ENCODE peak calls at places on chromosome 6, in eight cellular contexts. X is CD8-positive, alpha-beta memory T cell; G is aorta; S is astrocyte; K is IMR-90; O is BJ; Z is HFF-Myc; A is skeletal muscle cell. F is an unnamed sample.

GRCh38 chr6:154615483-154616025 is 105.1 kb upstream of the CNKSR3 start:
- DNase-seq in X (no peak), G (peak; percentile 84), S (peak; percentile 62), K (peak; percentile 60), O (no peak), Z (peak; percentile 19), A (peak; percentile 78), F (no peak)

GRCh38 chr6:2843138-2843740 is 1.6 kb upstream of the SERPINB1 start:
- DNase-seq in X (no peak), G (no peak), S (peak; percentile 38), K (no peak), O (no peak), Z (no peak), A (no peak), F (no peak)

GRCh38 chr6:81565071-81565470 is 187.4 kb downstream of the TENT5A start:
- DNase-seq in X (no peak), G (no peak), S (peak; percentile 38), K (no peak), O (no peak), Z (no peak), A (no peak), F (no peak)

GRCh38 chr6:131733376-131734016 is 22.7 kb upstream of the CTAGE9 start:
- DNase-seq in X (no peak), G (no peak), S (peak; percentile 93), K (peak; percentile 67), O (peak; percentile 60), Z (peak; percentile 47), A (peak; percentile 83), F (no peak)

GRCh38 chr6:35485402-35485877 is 11.4 kb downstream of the TEAD3 start:
- DNase-seq in X (no peak), G (peak; percentile 83), S (peak; percentile 47), K (no peak), O (no peak), Z (no peak), A (no peak), F (no peak)

GRCh38 chr6:44304282-44305199 is 8.6 kb downstream of the AARS2 start:
- DNase-seq in X (peak; percentile 24), G (peak; percentile 75), S (peak; percentile 14), K (peak; percentile 35), O (no peak), Z (no peak), A (no peak), F (peak; percentile 21)

GRCh38 chr6:9540126-9540525 is 874.7 kb downstream of the TFAP2A start:
- DNase-seq in X (no peak), G (no peak), S (peak; percentile 46), K (peak; percentile 25), O (no peak), Z (no peak), A (no peak), F (no peak)

GRCh38 chr6:159908940-159909339 is 18.2 kb downstream of the MAS1 start:
- DNase-seq in X (no peak), G (no peak), S (no peak), K (no peak), O (no peak), Z (no peak), A (no peak), F (no peak)

GRCh38 chr6:2725999-2726567 is 24.6 kb downstream of the MYLK4 start:
- DNase-seq in X (no peak), G (no peak), S (peak; percentile 72), K (peak; percentile 78), O (no peak), Z (no peak), A (peak; percentile 53), F (peak; percentile 7)

GRCh38 chr6:44133003-44133931 is 5.9 kb downstream of the TMEM63B start:
- DNase-seq in X (no peak), G (no peak), S (no peak), K (peak; percentile 39), O (no peak), Z (no peak), A (no peak), F (peak; percentile 19)

GRCh38 chr6:223763-224162 is 68.5 kb upstream of the DUSP22 start:
- DNase-seq in X (no peak), G (no peak), S (peak; percentile 23), K (peak; percentile 86), O (no peak), Z (no peak), A (peak; percentile 29), F (no peak)

GRCh38 chr6:20771427-20771826 is 237.2 kb downstream of the CDKAL1 start:
- DNase-seq in X (no peak), G (no peak), S (no peak), K (no peak), O (no peak), Z (no peak), A (no peak), F (no peak)

GRCh38 chr6:56524891-56525703 is 117.6 kb downstream of the DST start:
- DNase-seq in X (no peak), G (no peak), S (peak; percentile 93), K (peak; percentile 96), O (peak; percentile 99), Z (peak; percentile 88), A (peak; percentile 91), F (no peak)

GRCh38 chr6:107550241-107550840 is 60.4 kb downstream of the SOBP start:
- DNase-seq in X (no peak), G (no peak), S (no peak), K (no peak), O (no peak), Z (no peak), A (no peak), F (no peak)

GRCh38 chr6:62764841-62765240 is 446.4 kb upstream of the FKBP1C start:
- DNase-seq in X (no peak), G (no peak), S (no peak), K (no peak), O (no peak), Z (no peak), A (no peak), F (no peak)

GRCh38 chr6:146650799-146651481 is 52.2 kb downstream of the ADGB start:
- DNase-seq in X (no peak), G (no peak), S (no peak), K (no peak), O (peak; percentile 3), Z (peak; percentile 2), A (no peak), F (no peak)

GRCh38 chr6:7909323-7910276 is 988 bp downstream of the TXNDC5 start:
- DNase-seq in X (peak; percentile 40), G (peak; percentile 90), S (peak; percentile 26), K (peak; percentile 27), O (no peak), Z (no peak), A (no peak), F (no peak)

GRCh38 chr6:125944434-125944816 is 12.1 kb upstream of the HINT3 start:
- DNase-seq in X (no peak), G (peak; percentile 74), S (peak; percentile 69), K (peak; percentile 88), O (no peak), Z (no peak), A (no peak), F (peak; percentile 78)

GRCh38 chr6:3022765-3023662 is 23.3 kb downstream of the NQO2 start:
- DNase-seq in X (peak; percentile 23), G (no peak), S (no peak), K (no peak), O (no peak), Z (no peak), A (no peak), F (peak; percentile 68)

GRCh38 chr6:150072201-150072600 is 3.3 kb upstream of the ULBP3 start:
- DNase-seq in X (peak; percentile 42), G (peak; percentile 86), S (peak; percentile 32), K (peak; percentile 16), O (no peak), Z (no peak), A (no peak), F (no peak)

DNA sequence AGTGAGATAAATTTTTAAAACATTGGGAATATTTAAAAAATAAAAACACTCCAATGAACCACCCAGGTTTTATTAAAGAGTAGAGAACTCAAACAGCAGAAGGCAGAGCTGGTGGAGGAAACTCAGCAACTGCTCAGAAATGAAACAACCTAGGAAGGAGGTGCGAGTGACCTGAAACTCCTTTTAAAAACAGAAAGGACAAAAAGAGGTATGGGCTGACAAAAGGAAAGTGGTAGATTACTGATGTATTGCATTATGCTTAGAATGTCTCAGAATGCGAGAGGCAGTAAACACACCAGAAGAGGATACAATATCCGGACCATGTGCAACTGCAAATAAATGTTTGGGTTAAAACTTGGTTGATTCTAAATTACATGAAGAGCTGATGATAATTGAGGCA is 97.6 kb downstream of the ESR1 start:
- DNase-seq in X (no peak), G (no peak), S (no peak), K (no peak), O (no peak), Z (no peak), A (no peak), F (no peak)
- H3K4me3 ChIP-seq in X (no peak overlapping the region), G (no peak overlapping the region), S (no peak overlapping the region), K (no peak overlapping the region), O (no peak overlapping the region), Z (no peak overlapping the region), A (no peak overlapping the region), F (no peak overlapping the region)

DNA sequence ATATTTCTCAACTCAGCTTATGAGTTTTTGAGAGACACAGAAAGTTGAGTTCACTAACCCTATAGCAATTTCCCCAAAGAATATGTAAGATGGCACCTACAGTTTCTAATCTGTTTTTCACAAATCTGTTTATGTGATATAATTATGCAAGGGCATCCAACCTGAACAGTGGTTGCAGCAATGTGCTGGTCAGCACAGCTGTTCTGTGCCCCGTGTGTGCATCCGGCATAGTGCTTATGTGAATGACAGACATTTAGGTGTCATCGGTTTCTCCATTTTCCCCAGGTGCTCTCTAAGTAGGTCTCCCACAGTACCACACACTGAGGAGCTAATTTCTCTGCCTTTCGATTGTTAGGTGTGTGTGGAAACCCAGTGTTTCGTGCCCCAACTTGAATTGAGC is 7.7 kb upstream of the BACH2 start:
- DNase-seq in X (no peak), G (no peak), S (no peak), K (no peak), O (no peak), Z (no peak), A (no peak), F (no peak)
- H3K4me3 ChIP-seq in X (no peak overlapping the region), G (no peak overlapping the region), S (no peak overlapping the region), K (no peak overlapping the region), O (no peak overlapping the region), Z (no peak overlapping the region), A (no peak overlapping the region), F (no peak overlapping the region)

GRCh38 chr6:130683761-130684517 is 143.3 kb upstream of the SMLR1 start:
- DNase-seq in X (no peak), G (no peak), S (no peak), K (no peak), O (no peak), Z (no peak), A (no peak), F (no peak)
- H3K4me3 ChIP-seq in X (no peak overlapping the region), G (no peak overlapping the region), S (no peak overlapping the region), K (no peak overlapping the region), O (no peak overlapping the region), Z (no peak overlapping the region), A (no peak overlapping the region), F (no peak overlapping the region)

GRCh38 chr6:155791186-155791585 is 335.5 kb upstream of the NOX3 start:
- DNase-seq in X (no peak), G (no peak), S (no peak), K (no peak), O (no peak), Z (no peak), A (no peak), F (no peak)

GRCh38 chr6:155791891-155792290 is 336.3 kb upstream of the NOX3 start:
- DNase-seq in X (no peak), G (no peak), S (no peak), K (no peak), O (no peak), Z (no peak), A (no peak), F (no peak)

GRCh38 chr6:155801046-155801445 is 345.4 kb upstream of the NOX3 start:
- DNase-seq in X (no peak), G (no peak), S (no peak), K (no peak), O (no peak), Z (no peak), A (no peak), F (no peak)

GRCh38 chr6:155795173-155795796 is 339.6 kb upstream of the NOX3 start:
- DNase-seq in X (no peak), G (no peak), S (peak; percentile 72), K (no peak), O (no peak), Z (no peak), A (no peak), F (no peak)
- H3K4me3 ChIP-seq in X (no peak overlapping the region), G (no peak overlapping the region), S (no peak overlapping the region), K (no peak overlapping the region), O (no peak overlapping the region), Z (no peak overlapping the region), A (no peak overlapping the region), F (no peak overlapping the region)